ENCODE peak calls at places on chromosomes 13 and 19, in four cellular contexts. H is K562, B is SK-N-SH, C is HepG2. E is an unnamed sample.

GRCh38 chr13:26253787-26254582 is at the start of gene CDK8:
- DNase-seq in H (peak), B (peak), C (peak), E (peak)

GRCh38 chr19:47240996-47241918 is 10.3 kb upstream of the BBC3 start:
- DNase-seq in H (peak), B (peak), C (peak), E (no peak)

GRCh38 chr19:750640-751423 is at the start of gene MISP:
- DNase-seq in H (peak), B (no peak), C (no peak), E (no peak)

GRCh38 chr13:98648141-98648540 is 71.2 kb upstream of the STK24 start:
- DNase-seq in H (no peak), B (no peak), C (peak), E (no peak)

GRCh38 chr19:4388171-4389063 is 11.9 kb downstream of the SH3GL1 start:
- DNase-seq in H (no peak), B (no peak), C (no peak), E (no peak)

GRCh38 chr19:14078406-14078805 is 5.8 kb downstream of the MISP3 start:
- DNase-seq in H (no peak), B (no peak), C (no peak), E (no peak)

GRCh38 chr13:87052731-87053130 is 618.4 kb upstream of the SLITRK5 start:
- DNase-seq in H (no peak), B (no peak), C (no peak), E (no peak)

GRCh38 chr19:53586277-53586691 is 45.5 kb upstream of the DPRX start:
- DNase-seq in H (no peak), B (no peak), C (peak), E (no peak)

GRCh38 chr13:95749545-95749944 is 72.6 kb downstream of the DNAJC3 start:
- DNase-seq in H (no peak), B (no peak), C (no peak), E (no peak)

GRCh38 chr19:14090509-14091085 is at the start of gene SAMD1:
- DNase-seq in H (peak), B (peak), C (peak), E (no peak)

GRCh38 chr13:90447034-90447734 is 900.3 kb upstream of the MIR17HG start:
- DNase-seq in H (no peak), B (no peak), C (no peak), E (no peak)

GRCh38 chr19:40714519-40715299 is 2.0 kb downstream of the COQ8B start:
- DNase-seq in H (peak), B (peak), C (peak), E (peak)

GRCh38 chr19:40717880-40718773 is 1.2 kb downstream of the ITPKC start:
- DNase-seq in H (peak), B (no peak), C (peak), E (no peak)

GRCh38 chr19:40716655-40717324 is at the start of the genes COQ8B and ITPKC:
- DNase-seq in H (peak), B (peak), C (peak), E (peak)

GRCh38 chr19:40717325-40717879 is 490 bp downstream of the ITPKC start:
- DNase-seq in H (no peak), B (no peak), C (no peak), E (no peak)

DNA sequence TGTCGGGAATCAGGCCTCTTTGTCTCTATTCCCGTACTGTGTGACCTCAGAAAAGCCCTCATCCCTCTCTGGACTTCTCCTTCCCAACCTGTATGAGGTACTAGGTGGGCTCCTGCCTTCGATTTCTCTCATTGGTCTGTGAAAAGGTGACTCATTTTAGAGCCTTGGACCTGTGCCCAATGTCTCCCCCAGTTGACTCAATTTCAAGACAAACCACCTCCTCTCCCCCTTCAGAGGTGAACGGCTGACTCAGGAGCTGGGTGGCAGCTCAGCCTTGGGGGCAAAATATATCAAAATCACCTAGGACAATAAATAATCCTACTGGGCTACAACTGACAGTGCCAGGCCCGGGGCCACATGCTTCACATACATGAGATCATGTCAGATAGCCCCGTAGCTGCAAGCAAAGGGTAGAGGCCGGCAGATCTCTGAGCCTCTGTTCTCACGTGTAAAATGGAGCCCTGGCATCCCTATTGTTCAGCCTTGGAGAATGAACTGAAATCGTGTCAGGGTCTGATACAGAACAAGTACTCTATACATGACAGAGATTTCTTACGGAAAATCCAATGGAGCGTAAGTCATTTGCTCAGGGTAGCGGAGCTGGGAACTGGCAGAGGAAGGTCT is 543 bp downstream of the COQ8B start:
- DNase-seq in H (peak), B (no peak), C (no peak), E (peak)
- TF ChIP-seq NFIC in H (peak), B (peak), C (no peak), E (no peak)

GRCh38 chr19:30450945-30451344 is 78.8 kb downstream of the ZNF536 start:
- DNase-seq in H (no peak), B (no peak), C (no peak), E (no peak)

GRCh38 chr19:30448386-30449130 is 76.4 kb downstream of the ZNF536 start:
- DNase-seq in H (no peak), B (no peak), C (no peak), E (no peak)

GRCh38 chr19:30449191-30449590 is 77.0 kb downstream of the ZNF536 start:
- DNase-seq in H (no peak), B (no peak), C (no peak), E (no peak)

GRCh38 chr19:30449673-30450072 is 77.5 kb downstream of the ZNF536 start:
- DNase-seq in H (no peak), B (peak), C (no peak), E (no peak)

DNA sequence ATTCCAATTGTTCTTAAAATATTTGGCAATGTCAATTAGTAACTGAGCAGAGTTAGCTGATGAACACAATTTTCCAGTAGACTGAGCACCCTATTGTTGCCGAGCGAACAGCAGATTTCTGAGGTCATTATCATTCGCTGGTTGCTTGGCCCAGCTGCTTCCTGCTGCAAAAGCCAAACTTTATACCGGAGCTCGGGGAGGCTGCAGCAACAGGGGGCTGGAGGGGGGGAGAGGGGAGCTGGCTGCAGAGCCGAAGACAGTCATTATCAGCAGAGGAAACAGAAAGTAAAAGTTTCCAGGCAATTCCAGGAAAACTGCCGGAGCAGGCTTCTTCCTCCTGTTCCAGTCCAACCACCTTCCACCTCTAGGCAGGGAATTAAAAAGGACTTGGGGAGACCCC is 77.9 kb downstream of the ZNF536 start:
- DNase-seq in H (no peak), B (peak), C (no peak), E (no peak)
- TF ChIP-seq RFX5 in H (no peak), B (no peak), C (no peak), E (no peak)

GRCh38 chr13:27919299-27919933 is 384 bp upstream of the PDX1 start:
- DNase-seq in H (peak), B (no peak), C (peak), E (no peak)

GRCh38 chr13:27918918-27919255 is 913 bp upstream of the PDX1 start:
- DNase-seq in H (no peak), B (no peak), C (no peak), E (no peak)

GRCh38 chr13:27918041-27918917 is 1.5 kb upstream of the PDX1 start:
- DNase-seq in H (no peak), B (no peak), C (no peak), E (no peak)

GRCh38 chr13:27915301-27916207 is 4.2 kb upstream of the PDX1 start:
- DNase-seq in H (no peak), B (no peak), C (no peak), E (no peak)

GRCh38 chr13:27917121-27917947 is 2.5 kb upstream of the PDX1 start:
- DNase-seq in H (no peak), B (no peak), C (no peak), E (no peak)
- TF ChIP-seq NFIC in H (no peak), B (no peak), C (no peak), E (no peak)

DNA sequence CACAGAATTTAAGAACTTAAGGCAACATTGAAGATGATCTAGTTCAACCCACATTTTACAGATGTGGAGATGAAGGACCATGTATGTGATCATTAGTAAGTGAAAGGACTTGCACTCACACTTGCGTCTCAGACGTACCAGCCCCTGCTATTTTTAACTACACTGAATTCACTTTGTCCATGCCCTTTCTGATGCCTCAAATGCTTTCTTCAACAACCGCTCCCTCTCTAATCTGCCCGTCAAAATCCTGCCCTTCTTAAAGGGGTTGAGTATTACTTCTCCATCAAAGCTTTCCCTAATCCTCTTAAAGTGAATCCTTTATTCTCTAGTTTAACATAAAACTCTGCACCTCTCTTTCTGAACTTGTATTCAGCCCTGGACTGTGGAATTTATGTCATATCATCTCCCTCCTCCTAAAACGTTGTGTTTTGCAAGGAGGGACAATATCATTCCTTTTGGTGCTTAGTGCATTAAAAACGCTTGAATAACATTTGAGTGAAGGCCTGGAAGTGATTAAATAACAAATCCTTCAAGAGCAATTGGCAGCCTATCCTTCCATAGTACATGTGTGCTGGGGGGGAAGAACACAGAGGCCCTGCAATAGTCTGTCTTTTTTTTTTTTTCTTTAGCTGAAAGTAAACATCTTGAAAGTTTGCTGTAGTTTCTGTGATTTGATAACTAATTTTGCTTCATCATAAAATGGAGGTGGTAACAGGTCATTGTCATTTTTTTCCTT is 493.3 kb downstream of the LMO7 start:
- DNase-seq in H (no peak), B (no peak), C (no peak), E (no peak)
- TF ChIP-seq RFX5 in H (no peak), B (no peak), C (no peak), E (no peak)

GRCh38 chr19:57103573-57104277 is 16.1 kb upstream of the USP29 start:
- DNase-seq in H (peak), B (peak), C (peak), E (peak)
- TF ChIP-seq NFIC in H (no peak), B (no peak), C (no peak), E (no peak)

GRCh38 chr19:2806736-2807378 is 12.8 kb upstream of the ZNF554 start:
- DNase-seq in H (no peak), B (peak), C (no peak), E (no peak)

GRCh38 chr19:2810141-2811091 is 9.3 kb upstream of the ZNF554 start:
- DNase-seq in H (no peak), B (peak), C (no peak), E (no peak)

GRCh38 chr19:2809387-2810140 is 10.1 kb upstream of the ZNF554 start:
- DNase-seq in H (no peak), B (peak), C (no peak), E (no peak)

GRCh38 chr19:2807379-2808128 is 12.1 kb upstream of the ZNF554 start:
- DNase-seq in H (no peak), B (peak), C (no peak), E (no peak)

DNA sequence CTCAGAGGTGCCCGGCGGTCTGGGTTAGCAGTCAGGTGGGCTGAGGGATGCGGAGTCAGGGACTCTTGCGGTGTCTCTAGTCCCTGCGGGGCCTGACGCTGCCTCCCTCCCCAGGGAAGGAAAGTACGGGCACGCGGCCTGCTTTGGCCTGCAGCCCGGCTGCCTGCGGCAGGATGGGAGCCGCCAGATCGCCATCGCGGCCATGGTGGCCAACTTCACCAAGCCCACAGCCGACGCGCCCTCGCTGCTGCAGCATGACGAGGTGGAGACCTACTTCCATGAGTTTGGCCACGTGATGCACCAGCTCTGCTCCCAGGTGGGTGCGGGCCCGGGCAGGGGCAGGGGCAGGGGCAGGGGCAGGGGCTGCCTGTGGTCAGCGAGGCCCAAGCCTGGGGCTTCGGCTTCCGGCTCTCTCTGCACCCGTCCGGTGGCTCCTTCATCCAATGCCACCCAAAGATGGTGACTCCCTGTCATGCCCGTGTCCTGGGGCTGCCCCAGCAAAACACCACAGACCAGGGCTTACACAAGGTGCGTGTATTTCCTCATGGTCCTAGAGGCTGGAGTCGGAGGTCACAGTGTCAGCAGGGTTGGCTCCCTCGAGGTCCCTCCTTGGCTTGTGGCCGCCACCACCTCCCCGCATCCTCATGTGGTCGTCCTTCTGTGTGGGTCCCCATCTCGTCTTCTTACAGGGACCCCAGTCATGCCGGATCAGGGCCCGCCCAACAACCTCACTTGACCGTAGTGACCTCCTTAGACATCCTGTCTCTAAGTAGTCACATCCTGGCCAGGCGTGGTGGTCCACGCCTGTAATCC is 11.3 kb upstream of the ZNF554 start:
- DNase-seq in H (no peak), B (peak), C (no peak), E (no peak)
- TF ChIP-seq RFX5 in H (no peak), B (no peak), C (no peak), E (no peak)

GRCh38 chr19:6270076-6270745 is 9.6 kb downstream of the MLLT1 start:
- DNase-seq in H (no peak), B (no peak), C (no peak), E (no peak)
- TF ChIP-seq NFIC in H (no peak), B (no peak), C (no peak), E (no peak)

GRCh38 chr19:48812094-48812929 is 1.5 kb upstream of the BCAT2 start:
- DNase-seq in H (peak), B (peak), C (peak), E (no peak)
- TF ChIP-seq RFX5 in H (no peak), B (peak), C (no peak), E (no peak)

GRCh38 chr19:18756896-18757295 is 34.2 kb downstream of the COMP start:
- DNase-seq in H (no peak), B (peak), C (no peak), E (no peak)
- TF ChIP-seq NFIC in H (no peak), B (no peak), C (no peak), E (no peak)